ENCODE peak calls at places on chromosomes 7 and 10, in eight cellular contexts. One of them, this sample, is unnamed.

GRCh38 chr7:111363099-111363498 is 199.2 kb downstream of the IMMP2L start:
- DNase-seq in GM23338: no peak
- DNase-seq in upper lobe of right lung: no peak
- DNase-seq in Peyer's patch: no peak
- DNase-seq in GM23248: peak
- DNase-seq in fibroblast of mammary gland: peak
- DNase-seq in mucosa of descending colon: no peak
- DNase-seq in effector memory CD4-positive, alpha-beta T cell: no peak
- DNase-seq in this sample: no peak

GRCh38 chr7:27191716-27192545 is 6.9 kb upstream of the HOXA11 start:
- DNase-seq in GM23338: peak
- DNase-seq in upper lobe of right lung: peak
- DNase-seq in Peyer's patch: no peak
- DNase-seq in GM23248: no peak
- DNase-seq in fibroblast of mammary gland: no peak
- DNase-seq in mucosa of descending colon: peak
- DNase-seq in effector memory CD4-positive, alpha-beta T cell: no peak
- DNase-seq in this sample: no peak

GRCh38 chr10:5595591-5596590 is 70.5 kb downstream of the ASB13 start:
- DNase-seq in GM23338: no peak
- DNase-seq in upper lobe of right lung: no peak
- DNase-seq in Peyer's patch: no peak
- DNase-seq in GM23248: peak
- DNase-seq in fibroblast of mammary gland: peak
- DNase-seq in mucosa of descending colon: peak
- DNase-seq in effector memory CD4-positive, alpha-beta T cell: no peak
- DNase-seq in this sample: no peak

GRCh38 chr7:144830811-144831210 is 5.0 kb downstream of the TPK1 start:
- DNase-seq in GM23338: no peak
- DNase-seq in upper lobe of right lung: no peak
- DNase-seq in Peyer's patch: no peak
- DNase-seq in GM23248: peak
- DNase-seq in fibroblast of mammary gland: peak
- DNase-seq in mucosa of descending colon: no peak
- DNase-seq in effector memory CD4-positive, alpha-beta T cell: no peak
- DNase-seq in this sample: no peak

GRCh38 chr7:27104244-27105149 is 2.0 kb upstream of the HOXA2 start:
- DNase-seq in GM23338: no peak
- DNase-seq in upper lobe of right lung: no peak
- DNase-seq in Peyer's patch: no peak
- DNase-seq in GM23248: no peak
- DNase-seq in fibroblast of mammary gland: peak
- DNase-seq in mucosa of descending colon: no peak
- DNase-seq in effector memory CD4-positive, alpha-beta T cell: no peak
- DNase-seq in this sample: no peak

GRCh38 chr7:129926618-129927017 is 26.1 kb downstream of the UBE2H start:
- DNase-seq in GM23338: no peak
- DNase-seq in upper lobe of right lung: no peak
- DNase-seq in Peyer's patch: no peak
- DNase-seq in GM23248: no peak
- DNase-seq in fibroblast of mammary gland: no peak
- DNase-seq in mucosa of descending colon: no peak
- DNase-seq in effector memory CD4-positive, alpha-beta T cell: no peak
- DNase-seq in this sample: no peak

GRCh38 chr7:41754046-41754445 is 51.2 kb upstream of the INHBA start:
- DNase-seq in GM23338: no peak
- DNase-seq in upper lobe of right lung: no peak
- DNase-seq in Peyer's patch: no peak
- DNase-seq in GM23248: peak
- DNase-seq in fibroblast of mammary gland: no peak
- DNase-seq in mucosa of descending colon: no peak
- DNase-seq in effector memory CD4-positive, alpha-beta T cell: no peak
- DNase-seq in this sample: no peak

GRCh38 chr10:24958701-24959392 is 6.4 kb upstream of the PRTFDC1 start:
- DNase-seq in GM23338: no peak
- DNase-seq in upper lobe of right lung: no peak
- DNase-seq in Peyer's patch: no peak
- DNase-seq in GM23248: peak
- DNase-seq in fibroblast of mammary gland: peak
- DNase-seq in mucosa of descending colon: no peak
- DNase-seq in effector memory CD4-positive, alpha-beta T cell: no peak
- DNase-seq in this sample: no peak

DNA sequence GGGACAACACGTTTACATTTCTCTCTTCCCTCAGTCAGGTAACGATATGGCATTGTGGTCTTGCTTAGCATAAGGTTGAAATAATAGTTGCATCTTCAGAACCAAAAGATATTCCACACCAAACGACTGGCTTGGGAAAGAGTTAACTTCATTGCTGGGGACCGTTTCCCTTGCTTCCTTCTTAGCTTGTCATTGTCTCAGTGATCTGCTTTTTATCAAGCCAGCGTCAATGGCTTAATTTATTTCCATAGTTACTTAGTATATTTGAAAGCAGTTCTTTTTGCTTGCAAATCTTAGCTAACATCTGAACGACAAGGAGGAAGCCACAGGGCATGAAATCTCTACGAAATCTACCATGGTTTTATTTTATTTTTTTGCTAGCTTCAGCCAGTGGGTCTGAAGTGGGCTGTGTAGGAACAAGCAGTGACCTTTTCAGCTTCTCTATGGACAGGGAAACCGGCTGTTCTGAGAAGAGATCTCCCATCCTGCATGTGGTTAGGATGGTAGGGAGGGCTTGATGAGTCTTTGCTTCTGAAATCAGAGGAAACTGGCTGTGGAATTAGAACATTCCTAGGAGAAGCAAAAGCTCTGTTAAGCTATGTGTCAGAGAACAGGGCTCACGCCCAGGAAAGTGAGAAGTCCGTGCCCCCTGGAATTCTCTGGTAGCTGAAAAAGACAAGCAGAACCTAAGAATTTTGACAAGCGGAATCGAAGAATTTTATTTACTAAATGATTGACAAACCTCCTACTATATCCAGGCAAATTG is 8.0 kb downstream of the SLC18A2 start:
- DNase-seq in GM23338: no peak
- DNase-seq in upper lobe of right lung: no peak
- DNase-seq in Peyer's patch: no peak
- DNase-seq in GM23248: peak
- DNase-seq in fibroblast of mammary gland: no peak
- DNase-seq in mucosa of descending colon: no peak
- DNase-seq in effector memory CD4-positive, alpha-beta T cell: no peak
- DNase-seq in this sample: no peak
- H3K4me3 ChIP-seq in GM23338: no peak
- H3K4me3 ChIP-seq in upper lobe of right lung: no peak
- H3K4me3 ChIP-seq in Peyer's patch: no peak
- H3K4me3 ChIP-seq in GM23248: peak
- H3K4me3 ChIP-seq in fibroblast of mammary gland: no peak
- H3K4me3 ChIP-seq in mucosa of descending colon: no peak
- H3K4me3 ChIP-seq in effector memory CD4-positive, alpha-beta T cell: no peak
- H3K4me3 ChIP-seq in this sample: no peak

GRCh38 chr10:121574519-121575170 is 23.6 kb downstream of the FGFR2 start:
- DNase-seq in GM23338: no peak
- DNase-seq in upper lobe of right lung: no peak
- DNase-seq in Peyer's patch: no peak
- DNase-seq in GM23248: no peak
- DNase-seq in fibroblast of mammary gland: no peak
- DNase-seq in mucosa of descending colon: no peak
- DNase-seq in effector memory CD4-positive, alpha-beta T cell: no peak
- DNase-seq in this sample: no peak

GRCh38 chr10:121573541-121573941 is 24.7 kb downstream of the FGFR2 start:
- DNase-seq in GM23338: no peak
- DNase-seq in upper lobe of right lung: no peak
- DNase-seq in Peyer's patch: no peak
- DNase-seq in GM23248: no peak
- DNase-seq in fibroblast of mammary gland: no peak
- DNase-seq in mucosa of descending colon: no peak
- DNase-seq in effector memory CD4-positive, alpha-beta T cell: no peak
- DNase-seq in this sample: no peak

GRCh38 chr10:121576139-121576538 is 22.1 kb downstream of the FGFR2 start:
- DNase-seq in GM23338: no peak
- DNase-seq in upper lobe of right lung: no peak
- DNase-seq in Peyer's patch: no peak
- DNase-seq in GM23248: no peak
- DNase-seq in fibroblast of mammary gland: no peak
- DNase-seq in mucosa of descending colon: no peak
- DNase-seq in effector memory CD4-positive, alpha-beta T cell: no peak
- DNase-seq in this sample: no peak

GRCh38 chr10:121570316-121570715 is 27.9 kb downstream of the FGFR2 start:
- DNase-seq in GM23338: no peak
- DNase-seq in upper lobe of right lung: no peak
- DNase-seq in Peyer's patch: no peak
- DNase-seq in GM23248: no peak
- DNase-seq in fibroblast of mammary gland: no peak
- DNase-seq in mucosa of descending colon: no peak
- DNase-seq in effector memory CD4-positive, alpha-beta T cell: no peak
- DNase-seq in this sample: no peak

GRCh38 chr10:121572857-121573540 is 25.2 kb downstream of the FGFR2 start:
- DNase-seq in GM23338: no peak
- DNase-seq in upper lobe of right lung: no peak
- DNase-seq in Peyer's patch: no peak
- DNase-seq in GM23248: no peak
- DNase-seq in fibroblast of mammary gland: no peak
- DNase-seq in mucosa of descending colon: no peak
- DNase-seq in effector memory CD4-positive, alpha-beta T cell: no peak
- DNase-seq in this sample: no peak
- H3K4me3 ChIP-seq in GM23338: peak
- H3K4me3 ChIP-seq in upper lobe of right lung: no peak
- H3K4me3 ChIP-seq in Peyer's patch: no peak
- H3K4me3 ChIP-seq in GM23248: no peak
- H3K4me3 ChIP-seq in fibroblast of mammary gland: no peak
- H3K4me3 ChIP-seq in mucosa of descending colon: no peak
- H3K4me3 ChIP-seq in effector memory CD4-positive, alpha-beta T cell: no peak
- H3K4me3 ChIP-seq in this sample: no peak

GRCh38 chr7:20122073-20122472 is 95.1 kb downstream of the MACC1 start:
- DNase-seq in GM23338: no peak
- DNase-seq in upper lobe of right lung: no peak
- DNase-seq in Peyer's patch: no peak
- DNase-seq in GM23248: no peak
- DNase-seq in fibroblast of mammary gland: no peak
- DNase-seq in mucosa of descending colon: no peak
- DNase-seq in effector memory CD4-positive, alpha-beta T cell: no peak
- DNase-seq in this sample: no peak
- H3K4me3 ChIP-seq in GM23338: peak
- H3K4me3 ChIP-seq in upper lobe of right lung: no peak
- H3K4me3 ChIP-seq in Peyer's patch: no peak
- H3K4me3 ChIP-seq in GM23248: no peak
- H3K4me3 ChIP-seq in fibroblast of mammary gland: no peak
- H3K4me3 ChIP-seq in mucosa of descending colon: no peak
- H3K4me3 ChIP-seq in effector memory CD4-positive, alpha-beta T cell: no peak
- H3K4me3 ChIP-seq in this sample: no peak

GRCh38 chr10:131580076-131580652 is 268.6 kb upstream of the TCERG1L start:
- DNase-seq in GM23338: no peak
- DNase-seq in upper lobe of right lung: peak
- DNase-seq in Peyer's patch: peak
- DNase-seq in GM23248: no peak
- DNase-seq in fibroblast of mammary gland: no peak
- DNase-seq in mucosa of descending colon: peak
- DNase-seq in effector memory CD4-positive, alpha-beta T cell: no peak
- DNase-seq in this sample: no peak
- H3K4me3 ChIP-seq in GM23338: no peak
- H3K4me3 ChIP-seq in upper lobe of right lung: no peak
- H3K4me3 ChIP-seq in Peyer's patch: no peak
- H3K4me3 ChIP-seq in GM23248: no peak
- H3K4me3 ChIP-seq in fibroblast of mammary gland: no peak
- H3K4me3 ChIP-seq in mucosa of descending colon: no peak
- H3K4me3 ChIP-seq in effector memory CD4-positive, alpha-beta T cell: no peak
- H3K4me3 ChIP-seq in this sample: no peak

GRCh38 chr10:81875680-81876252 is 772 bp downstream of the NRG3 start:
- DNase-seq in GM23338: peak
- DNase-seq in upper lobe of right lung: peak
- DNase-seq in Peyer's patch: no peak
- DNase-seq in GM23248: no peak
- DNase-seq in fibroblast of mammary gland: no peak
- DNase-seq in mucosa of descending colon: no peak
- DNase-seq in effector memory CD4-positive, alpha-beta T cell: no peak
- DNase-seq in this sample: no peak
- H3K4me3 ChIP-seq in GM23338: peak
- H3K4me3 ChIP-seq in upper lobe of right lung: peak
- H3K4me3 ChIP-seq in Peyer's patch: peak
- H3K4me3 ChIP-seq in GM23248: no peak
- H3K4me3 ChIP-seq in fibroblast of mammary gland: no peak
- H3K4me3 ChIP-seq in mucosa of descending colon: no peak
- H3K4me3 ChIP-seq in effector memory CD4-positive, alpha-beta T cell: no peak
- H3K4me3 ChIP-seq in this sample: no peak

GRCh38 chr10:124728071-124728829 is 15.9 kb downstream of the FAM53B start:
- DNase-seq in GM23338: no peak
- DNase-seq in upper lobe of right lung: peak
- DNase-seq in Peyer's patch: peak
- DNase-seq in GM23248: peak
- DNase-seq in fibroblast of mammary gland: peak
- DNase-seq in mucosa of descending colon: peak
- DNase-seq in effector memory CD4-positive, alpha-beta T cell: no peak
- DNase-seq in this sample: no peak

GRCh38 chr10:124728830-124729661 is 15.1 kb downstream of the FAM53B start:
- DNase-seq in GM23338: no peak
- DNase-seq in upper lobe of right lung: peak
- DNase-seq in Peyer's patch: peak
- DNase-seq in GM23248: no peak
- DNase-seq in fibroblast of mammary gland: no peak
- DNase-seq in mucosa of descending colon: peak
- DNase-seq in effector memory CD4-positive, alpha-beta T cell: no peak
- DNase-seq in this sample: no peak

GRCh38 chr10:124725171-124725631 is 19.0 kb downstream of the FAM53B start:
- DNase-seq in GM23338: no peak
- DNase-seq in upper lobe of right lung: peak
- DNase-seq in Peyer's patch: peak
- DNase-seq in GM23248: no peak
- DNase-seq in fibroblast of mammary gland: no peak
- DNase-seq in mucosa of descending colon: peak
- DNase-seq in effector memory CD4-positive, alpha-beta T cell: no peak
- DNase-seq in this sample: no peak

GRCh38 chr10:124725791-124726190 is 18.4 kb downstream of the FAM53B start:
- DNase-seq in GM23338: no peak
- DNase-seq in upper lobe of right lung: peak
- DNase-seq in Peyer's patch: peak
- DNase-seq in GM23248: no peak
- DNase-seq in fibroblast of mammary gland: no peak
- DNase-seq in mucosa of descending colon: no peak
- DNase-seq in effector memory CD4-positive, alpha-beta T cell: no peak
- DNase-seq in this sample: no peak

GRCh38 chr10:124727389-124727960 is 16.7 kb downstream of the FAM53B start:
- DNase-seq in GM23338: no peak
- DNase-seq in upper lobe of right lung: peak
- DNase-seq in Peyer's patch: peak
- DNase-seq in GM23248: no peak
- DNase-seq in fibroblast of mammary gland: no peak
- DNase-seq in mucosa of descending colon: peak
- DNase-seq in effector memory CD4-positive, alpha-beta T cell: no peak
- DNase-seq in this sample: no peak
- H3K4me3 ChIP-seq in GM23338: no peak
- H3K4me3 ChIP-seq in upper lobe of right lung: no peak
- H3K4me3 ChIP-seq in Peyer's patch: no peak
- H3K4me3 ChIP-seq in GM23248: no peak
- H3K4me3 ChIP-seq in fibroblast of mammary gland: no peak
- H3K4me3 ChIP-seq in mucosa of descending colon: no peak
- H3K4me3 ChIP-seq in effector memory CD4-positive, alpha-beta T cell: no peak
- H3K4me3 ChIP-seq in this sample: no peak

This sample was measured in CD8-positive, alpha-beta memory T cell.